ENCODE peak calls at places on chromosome 7, in six cellular contexts. H is NCI-H2029; D is Right ventricle myocardium superior; L is hepatocyte; V is stimulated activated CD4-positive, alpha-beta T cell treated with anti-CD3 and anti-CD28 coated beads, Interleukin-2, amount 100 ng/mL, for 48 hours; N is central memory CD4-positive, alpha-beta T cell. M is an unnamed sample.

GRCh38 chr7:79714081-79714480 is 260.6 kb upstream of the MAGI2 start:
- DNase-seq in H (no peak), D (no peak), L (no peak), V (no peak), N (no peak), M (no peak)

GRCh38 chr7:6218324-6218723 is 54.1 kb downstream of the CYTH3 start:
- DNase-seq in H (no peak), D (no peak), L (no peak), V (no peak), N (no peak), M (no peak)

GRCh38 chr7:129225206-129225930 is 538 bp downstream of the AHCYL2 start:
- DNase-seq in H (peak; percentile 4), D (peak; percentile 71), L (peak; percentile 72), V (peak; percentile 48), N (peak; percentile 48), M (peak; percentile 93)

GRCh38 chr7:67608806-67609205 is 612.2 kb downstream of the TYW1 start:
- DNase-seq in H (no peak), D (no peak), L (no peak), V (no peak), N (no peak), M (no peak)

GRCh38 chr7:7099584-7100014 is 82.7 kb upstream of the C1GALT1 start:
- DNase-seq in H (no peak), D (peak; percentile 75), L (peak; percentile 92), V (no peak), N (no peak), M (peak; percentile 90)

GRCh38 chr7:131900785-131901287 is 344.4 kb upstream of the PODXL start:
- DNase-seq in H (no peak), D (no peak), L (no peak), V (no peak), N (no peak), M (no peak)

GRCh38 chr7:78019457-78020130 is 221.0 kb downstream of the PHTF2 start:
- DNase-seq in H (peak; percentile 83), D (peak; percentile 96), L (peak; percentile 93), V (peak; percentile 58), N (peak; percentile 26), M (peak; percentile 98)

GRCh38 chr7:5421626-5422323 is 1.9 kb downstream of the TNRC18 start:
- DNase-seq in H (peak; percentile 28), D (peak; percentile 64), L (peak; percentile 78), V (no peak), N (no peak), M (peak; percentile 54)

GRCh38 chr7:617614-618538 is 98.2 kb upstream of the PDGFA start:
- DNase-seq in H (no peak), D (no peak), L (peak; percentile 55), V (no peak), N (no peak), M (no peak)

GRCh38 chr7:31778296-31778695 is 91.3 kb downstream of the PPP1R17 start:
- DNase-seq in H (no peak), D (no peak), L (no peak), V (no peak), N (no peak), M (no peak)

GRCh38 chr7:119640861-119641260 is 632.1 kb upstream of the KCND2 start:
- DNase-seq in H (no peak), D (no peak), L (no peak), V (no peak), N (no peak), M (no peak)

GRCh38 chr7:35003679-35004278 is 33.5 kb downstream of the DPY19L1 start:
- DNase-seq in H (peak; percentile 96), D (no peak), L (peak; percentile 83), V (no peak), N (no peak), M (no peak)

GRCh38 chr7:110253083-110253482 is 837.8 kb upstream of the LRRN3 start:
- DNase-seq in H (no peak), D (no peak), L (peak; percentile 4), V (no peak), N (no peak), M (no peak)

GRCh38 chr7:44533301-44534055 is 7.7 kb downstream of the NPC1L1 start:
- DNase-seq in H (peak; percentile 62), D (no peak), L (no peak), V (no peak), N (no peak), M (peak; percentile 67)

GRCh38 chr7:157621131-157621681 is 284.4 kb downstream of the DNAJB6 start:
- DNase-seq in H (no peak), D (no peak), L (no peak), V (no peak), N (no peak), M (no peak)

GRCh38 chr7:78015574-78016260 is 217.1 kb downstream of the PHTF2 start:
- DNase-seq in H (no peak), D (no peak), L (no peak), V (no peak), N (no peak), M (no peak)

GRCh38 chr7:149625947-149626392 is 128.4 kb upstream of the ZNF746 start:
- DNase-seq in H (no peak), D (no peak), L (peak; percentile 15), V (no peak), N (no peak), M (no peak)

GRCh38 chr7:25982684-25983083 is 169.3 kb upstream of the NFE2L3 start:
- DNase-seq in H (no peak), D (no peak), L (no peak), V (no peak), N (no peak), M (no peak)

GRCh38 chr7:138169441-138169851 is 93.2 kb downstream of the AKR1D1 start:
- DNase-seq in H (no peak), D (no peak), L (no peak), V (no peak), N (no peak), M (no peak)

GRCh38 chr7:140478361-140479061 is 794 bp downstream of the MKRN1 start:
- DNase-seq in H (peak; percentile 26), D (peak; percentile 50), L (peak; percentile 67), V (peak; percentile 30), N (peak; percentile 44), M (peak; percentile 89)

GRCh38 chr7:91628742-91629141 is 251.8 kb downstream of the MTERF1 start:
- DNase-seq in H (no peak), D (no peak), L (no peak), V (no peak), N (no peak), M (no peak)

GRCh38 chr7:66013938-66014337 is 31.9 kb upstream of the GUSB start:
- DNase-seq in H (no peak), D (peak; percentile 46), L (peak; percentile 66), V (no peak), N (no peak), M (no peak)

GRCh38 chr7:51477323-51477722 is 160.7 kb upstream of the COBL start:
- DNase-seq in H (no peak), D (no peak), L (no peak), V (no peak), N (no peak), M (no peak)

GRCh38 chr7:94436018-94436604 is 41.4 kb downstream of the COL1A2 start:
- DNase-seq in H (peak; percentile 37), D (peak; percentile 50), L (peak; percentile 89), V (peak; percentile 40), N (peak; percentile 32), M (peak; percentile 66)

GRCh38 chr7:100157334-100158228 is 942 bp downstream of the TRAPPC14 start:
- DNase-seq in H (no peak), D (no peak), L (peak; percentile 72), V (no peak), N (no peak), M (peak; percentile 86)

GRCh38 chr7:28662236-28662635 is 249.9 kb downstream of the CREB5 start:
- DNase-seq in H (no peak), D (no peak), L (no peak), V (no peak), N (no peak), M (no peak)

GRCh38 chr7:86653919-86654659 is 10.4 kb downstream of the GRM3 start:
- DNase-seq in H (no peak), D (peak; percentile 40), L (no peak), V (no peak), N (no peak), M (no peak)

GRCh38 chr7:108973075-108973474 is 403.4 kb downstream of the DNAJB9 start:
- DNase-seq in H (no peak), D (no peak), L (peak; percentile 45), V (no peak), N (no peak), M (no peak)

GRCh38 chr7:4883352-4884144 is at the start of gene RADIL:
- DNase-seq in H (peak; percentile 82), D (peak; percentile 96), L (peak; percentile 92), V (peak; percentile 96), N (peak; percentile 84), M (peak; percentile 98)

GRCh38 chr7:125430013-125430412 is 500.4 kb upstream of the POT1 start:
- DNase-seq in H (no peak), D (no peak), L (no peak), V (no peak), N (no peak), M (no peak)

GRCh38 chr7:64619705-64620104 is 46.2 kb upstream of the ZNF107 start:
- DNase-seq in H (no peak), D (no peak), L (no peak), V (no peak), N (no peak), M (no peak)

GRCh38 chr7:84855758-84856157 is 331.1 kb downstream of the SEMA3D start:
- DNase-seq in H (no peak), D (no peak), L (no peak), V (no peak), N (no peak), M (no peak)

GRCh38 chr7:155644971-155645509 is 579 bp downstream of the RBM33 start:
- DNase-seq in H (peak; percentile 36), D (peak; percentile 57), L (peak; percentile 63), V (peak; percentile 26), N (no peak), M (no peak)

GRCh38 chr7:107173191-107173590 is 4.4 kb downstream of the HBP1 start:
- DNase-seq in H (peak; percentile 16), D (no peak), L (no peak), V (no peak), N (no peak), M (no peak)

GRCh38 chr7:73986158-73986631 is 41.8 kb upstream of the ELN start:
- DNase-seq in H (no peak), D (peak; percentile 87), L (peak; percentile 51), V (no peak), N (no peak), M (no peak)

M was measured in lower leg skin.